ENCODE peak calls at places on chromosomes 13 and 19, in five cellular contexts. A is cardiac muscle cell, G is AG04450, H is OCI-LY7, E is left lung. Y is an unnamed sample.

GRCh38 chr13:31940076-31940475 is 91.5 kb upstream of the FRY start:
- DNase-seq in A (no peak), G (no peak), E (no peak), H (no peak), Y (no peak)

GRCh38 chr13:90201198-90201597 is 1146.3 kb upstream of the MIR17HG start:
- DNase-seq in H (no peak), G (no peak), E (no peak), A (peak; percentile 5), Y (no peak)

GRCh38 chr19:7995756-7996155 is 9.7 kb downstream of the ELAVL1 start:
- DNase-seq in H (no peak), E (no peak), A (no peak), G (no peak), Y (no peak)

GRCh38 chr19:39341720-39342604 is at the start of gene SAMD4B:
- DNase-seq in A (peak; percentile 99), G (peak; percentile 97), H (peak; percentile 99), E (peak; percentile 99), Y (peak; percentile 90)

GRCh38 chr13:47211106-47211505 is 314.3 kb upstream of the HTR2A start:
- DNase-seq in G (no peak), E (no peak), A (no peak), H (no peak), Y (no peak)

GRCh38 chr19:1945899-1946298 is 4.9 kb downstream of the CSNK1G2 start:
- DNase-seq in H (peak; percentile 9), A (peak; percentile 56), G (no peak), E (no peak), Y (no peak)

GRCh38 chr19:19817357-19817756 is 4.2 kb downstream of the ZNF506 start:
- DNase-seq in E (no peak), H (no peak), A (no peak), G (no peak), Y (no peak)

GRCh38 chr13:21033224-21033855 is 28.0 kb downstream of the LATS2 start:
- DNase-seq in A (peak; percentile 19), G (no peak), E (no peak), H (no peak), Y (no peak)

GRCh38 chr13:21055511-21056045 is 5.8 kb downstream of the LATS2 start:
- DNase-seq in H (no peak), A (no peak), E (no peak), G (no peak), Y (no peak)

GRCh38 chr13:43191561-43191960 is 168.2 kb downstream of the DNAJC15 start:
- DNase-seq in G (no peak), H (no peak), A (peak; percentile 35), E (no peak), Y (no peak)

GRCh38 chr19:46919324-46919723 is 58.5 kb downstream of the ARHGAP35 start:
- DNase-seq in A (no peak), E (no peak), G (no peak), H (no peak), Y (no peak)

GRCh38 chr13:33578786-33579185 is 239.2 kb upstream of the RFC3 start:
- DNase-seq in G (no peak), H (no peak), A (no peak), E (no peak), Y (peak; percentile 19)

GRCh38 chr13:44252938-44253337 is 120.7 kb upstream of the SERP2 start:
- DNase-seq in G (no peak), E (no peak), A (no peak), H (no peak), Y (no peak)

GRCh38 chr19:37506387-37507166 is at the start of gene ZNF793:
- DNase-seq in H (peak; percentile 5), G (peak; percentile 10), A (peak; percentile 90), E (peak; percentile 75), Y (peak; percentile 54)

GRCh38 chr13:33610471-33611015 is 207.4 kb upstream of the RFC3 start:
- DNase-seq in A (no peak), G (no peak), E (no peak), H (no peak), Y (no peak)

GRCh38 chr13:29946093-29946492 is 95.7 kb upstream of the UBL3 start:
- DNase-seq in E (no peak), H (no peak), A (no peak), G (no peak), Y (no peak)

DNA sequence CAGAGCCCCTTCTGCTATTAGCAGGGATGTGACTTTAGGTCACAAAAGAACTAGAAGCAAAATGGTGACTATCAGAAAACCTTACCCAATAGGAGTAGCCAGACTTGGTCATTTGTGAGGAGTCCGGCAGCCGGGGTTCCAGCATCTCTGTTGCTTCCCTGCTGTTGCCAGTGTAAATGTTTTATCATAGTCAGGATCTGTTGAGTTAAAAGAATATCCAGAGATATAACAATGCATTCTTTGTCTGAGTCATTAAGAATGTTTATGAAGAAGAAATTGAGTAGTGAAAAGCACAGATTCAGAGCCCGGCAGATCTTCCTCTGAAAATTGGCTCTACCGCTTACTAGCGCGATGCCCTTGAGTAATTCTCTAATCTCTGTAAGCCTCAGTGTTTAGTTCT is 84.2 kb downstream of the COL4A2 start:
- DNase-seq in A (no peak), G (no peak), H (no peak), E (no peak), Y (no peak)
- H3K4me3 ChIP-seq in A (no peak overlapping the region), G (no peak overlapping the region), H (no peak overlapping the region), E (no peak overlapping the region), Y (no peak overlapping the region)

GRCh38 chr19:17172624-17173345 is 42.4 kb upstream of the USE1 start:
- DNase-seq in G (no peak), H (no peak), E (no peak), A (no peak), Y (no peak)
- TF ChIP-seq CTCF in G (no peak), H (no peak), E (no peak), A (no peak), Y (no peak)

GRCh38 chr19:16603090-16603489 is 24.9 kb downstream of the MED26 start:
- DNase-seq in E (no peak), A (no peak), G (no peak), H (no peak), Y (no peak)
- H3K4me3 ChIP-seq in E (no peak overlapping the region), A (no peak overlapping the region), G (no peak overlapping the region), H (no peak overlapping the region), Y (no peak overlapping the region)

GRCh38 chr13:112474869-112475268 is 98.7 kb downstream of the SPACA7 start:
- DNase-seq in E (no peak), A (no peak), H (no peak), G (no peak), Y (no peak)
- TF ChIP-seq CTCF in E (no peak), A (no peak), H (no peak), G (no peak), Y (no peak)

GRCh38 chr13:99436013-99436412 is 65.3 kb upstream of the TM9SF2 start:
- DNase-seq in A (no peak), H (no peak), G (no peak), E (no peak), Y (no peak)

GRCh38 chr13:99432637-99433542 is 68.4 kb upstream of the TM9SF2 start:
- DNase-seq in E (peak; percentile 82), A (peak; percentile 21), H (peak; percentile 28), G (no peak), Y (no peak)

GRCh38 chr13:99435116-99435515 is 66.2 kb upstream of the TM9SF2 start:
- DNase-seq in A (no peak), G (no peak), E (no peak), H (no peak), Y (no peak)

GRCh38 chr13:99433543-99434075 is 67.7 kb upstream of the TM9SF2 start:
- DNase-seq in H (no peak), E (no peak), G (no peak), A (no peak), Y (no peak)

DNA sequence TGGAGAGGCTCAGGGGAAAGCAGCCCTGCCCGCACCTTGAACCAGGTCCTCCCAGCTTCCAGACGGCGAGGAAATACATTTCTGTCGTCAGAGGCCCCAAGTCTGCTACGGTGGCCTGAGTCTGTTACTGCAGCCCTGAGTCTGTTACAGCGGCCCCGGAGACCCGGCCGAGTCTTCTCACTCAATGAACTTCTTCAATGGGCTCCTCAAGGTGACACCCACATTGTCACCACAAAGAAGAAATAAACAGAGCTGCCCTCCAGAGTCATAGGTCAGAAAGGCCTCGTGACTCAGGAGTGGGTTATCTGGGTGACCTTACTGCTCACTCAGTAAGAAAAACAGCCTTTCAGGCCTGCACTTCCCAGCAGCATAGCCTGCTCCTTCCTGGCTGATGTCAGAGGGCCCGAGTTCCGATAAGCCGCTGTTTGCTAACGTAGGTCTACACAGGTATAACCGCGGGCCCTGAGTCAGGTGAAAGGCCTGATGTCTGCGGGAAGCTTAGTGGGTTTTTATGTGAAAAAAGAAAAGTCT is 66.9 kb upstream of the TM9SF2 start:
- DNase-seq in G (no peak), E (no peak), A (no peak), H (no peak), Y (no peak)
- H3K4me3 ChIP-seq in G (no peak overlapping the region), E (no peak overlapping the region), A (no peak overlapping the region), H (no peak overlapping the region), Y (no peak overlapping the region)

Y was measured in astrocyte of the cerebellum.